ENCODE peak calls at places on chromosomes 12 and 14, in seven cellular contexts. N, R, Z, Y, T, D and L are unnamed samples.

GRCh38 chr14:60736494-60736893 is 1.9 kb downstream of the MNAT1 start:
- DNase-seq in N (no peak), T (peak), Y (no peak), Z (no peak), D (no peak), R (no peak), L (no peak)

GRCh38 chr14:90491221-90491867 is 94.5 kb downstream of the CALM1 start:
- DNase-seq in Y (peak), T (no peak), Z (no peak), D (no peak), N (no peak), R (no peak), L (no peak)

GRCh38 chr12:587132-587531 is 76.1 kb downstream of the NINJ2 start:
- DNase-seq in Y (peak), Z (no peak), R (no peak), N (no peak), T (no peak), D (no peak), L (no peak)

GRCh38 chr14:88599761-88600439 is 37.1 kb downstream of the ZC3H14 start:
- DNase-seq in N (no peak), D (no peak), Y (no peak), R (no peak), T (no peak), Z (no peak), L (no peak)

GRCh38 chr14:52547027-52547426 is 5.3 kb downstream of the TXNDC16 start:
- DNase-seq in Z (no peak), D (no peak), Y (no peak), T (no peak), N (no peak), R (no peak), L (no peak)

GRCh38 chr12:6084261-6084968 is 40.1 kb downstream of the VWF start:
- DNase-seq in Y (peak), D (no peak), R (no peak), N (peak), T (no peak), Z (peak), L (no peak)

GRCh38 chr12:10853746-10854145 is 4.5 kb upstream of the PRR4 start:
- DNase-seq in N (no peak), Y (no peak), T (no peak), D (no peak), Z (no peak), R (no peak), L (no peak)

GRCh38 chr12:2641209-2641608 is 153.6 kb upstream of the FKBP4 start:
- DNase-seq in Z (peak), N (no peak), T (no peak), Y (peak), R (no peak), D (no peak), L (no peak)

GRCh38 chr14:77979666-77980351 is 179.9 kb downstream of the ADCK1 start:
- DNase-seq in R (no peak), Y (no peak), N (no peak), D (no peak), Z (no peak), T (peak), L (no peak)

GRCh38 chr12:53205747-53206146 is 1.3 kb downstream of the ITGB7 start:
- DNase-seq in N (peak), Z (no peak), Y (no peak), R (no peak), D (no peak), T (no peak), L (peak)

GRCh38 chr14:52974406-52974805 is 23.6 kb upstream of the FERMT2 start:
- DNase-seq in N (no peak), Y (no peak), R (no peak), Z (no peak), T (no peak), D (no peak), L (no peak)

GRCh38 chr14:66662374-66662773 is 154.4 kb downstream of the GPHN start:
- DNase-seq in Y (no peak), D (no peak), T (peak), R (no peak), Z (no peak), N (no peak), L (no peak)

GRCh38 chr14:33676135-33676566 is 274.7 kb downstream of the EGLN3 start:
- DNase-seq in R (no peak), N (no peak), D (peak), T (peak), Z (peak), Y (peak), L (no peak)

DNA sequence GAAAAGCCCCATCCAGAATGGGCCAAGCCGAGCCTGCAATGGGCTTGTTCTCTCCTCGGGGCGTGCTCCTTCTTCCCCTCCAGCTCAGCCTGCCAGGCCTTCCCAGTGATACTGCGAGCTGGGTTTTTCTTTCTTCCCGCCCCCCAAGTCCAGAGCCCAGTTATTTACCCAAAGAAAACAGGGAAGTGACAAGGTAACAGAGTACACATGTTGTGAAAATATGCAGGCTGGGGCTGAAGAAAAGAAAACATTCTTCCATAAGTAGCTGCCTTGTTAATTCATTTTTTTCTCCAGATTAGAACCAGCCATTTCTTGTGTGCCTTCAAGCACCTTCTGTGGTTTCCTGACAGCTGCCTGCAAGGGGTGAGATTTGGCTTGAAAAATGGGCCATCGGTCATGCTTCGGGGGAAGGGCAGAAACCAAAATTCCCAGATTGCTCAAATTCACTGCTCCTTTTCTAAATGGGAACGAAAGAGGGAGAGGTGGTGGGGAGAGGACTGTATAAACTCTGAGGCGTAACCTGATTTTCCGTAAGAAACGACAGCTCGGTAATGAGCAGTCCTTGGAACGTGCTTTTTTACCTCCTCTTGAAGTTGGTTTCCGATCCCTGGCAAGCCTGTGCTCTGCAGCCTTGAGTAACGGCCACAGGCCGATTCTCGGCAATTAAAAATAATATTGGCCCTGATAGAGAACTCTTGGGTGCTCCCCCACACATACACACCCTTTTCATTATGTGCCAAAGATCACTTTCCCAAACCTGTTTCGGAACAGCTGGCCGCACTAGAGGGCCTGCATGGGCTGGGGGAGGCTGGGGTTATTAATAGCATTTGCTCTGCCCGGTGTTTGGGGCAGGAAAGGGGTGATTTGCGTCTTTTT is 229.4 kb downstream of the ZFP36L1 start:
- DNase-seq in T (peak), Z (no peak), R (no peak), Y (no peak), N (no peak), D (peak), L (peak)
- TF ChIP-seq POLR2AphosphoS5 in T (no peak), Z (no peak), R (peak), Y (no peak), N (no peak), D (peak), L (no peak)

GRCh38 chr12:13097526-13097925 is 5.9 kb downstream of the GSG1 start:
- DNase-seq in T (no peak), N (no peak), Z (no peak), Y (no peak), R (peak), D (no peak), L (no peak)

GRCh38 chr12:13099910-13100609 is 3.4 kb downstream of the GSG1 start:
- DNase-seq in Y (no peak), D (no peak), T (no peak), N (no peak), Z (no peak), R (peak), L (no peak)

GRCh38 chr12:13100610-13100881 is 2.9 kb downstream of the GSG1 start:
- DNase-seq in N (no peak), D (no peak), Z (no peak), R (no peak), Y (no peak), T (no peak), L (no peak)

GRCh38 chr12:13100882-13101769 is 2.3 kb downstream of the GSG1 start:
- DNase-seq in Z (peak), T (peak), R (peak), D (peak), Y (peak), N (peak), L (peak)

GRCh38 chr12:13099066-13099909 is 4.2 kb downstream of the GSG1 start:
- DNase-seq in Y (no peak), R (peak), N (no peak), D (no peak), Z (no peak), T (no peak), L (no peak)
- H3K4me3 ChIP-seq in Y (no peak), R (no peak), N (no peak), D (no peak), Z (peak), T (no peak), L (no peak)

GRCh38 chr12:124610021-124610606 is 42.7 kb upstream of the NCOR2 start:
- DNase-seq in N (no peak), Z (no peak), R (no peak), T (no peak), D (no peak), Y (no peak), L (no peak)

GRCh38 chr12:124610629-124611558 is 43.5 kb upstream of the NCOR2 start:
- DNase-seq in R (no peak), Z (no peak), T (no peak), D (no peak), N (no peak), Y (no peak), L (peak)

GRCh38 chr12:124611559-124612391 is 44.4 kb upstream of the NCOR2 start:
- DNase-seq in Y (no peak), R (no peak), Z (no peak), T (no peak), N (no peak), D (no peak), L (no peak)

GRCh38 chr12:124613151-124613585 is 45.8 kb upstream of the NCOR2 start:
- DNase-seq in N (no peak), T (no peak), R (no peak), Y (no peak), D (peak), Z (no peak), L (peak)

GRCh38 chr12:124612392-124612680 is 44.9 kb upstream of the NCOR2 start:
- DNase-seq in R (no peak), D (no peak), Y (no peak), N (no peak), T (no peak), Z (no peak), L (no peak)
- TF ChIP-seq POLR2A in R (no peak), D (no peak), Y (no peak), N (no peak), T (no peak), Z (no peak), L (no peak)

GRCh38 chr14:25431211-25432076 is 381.5 kb upstream of the STXBP6 start:
- DNase-seq in D (peak), Z (no peak), Y (no peak), N (no peak), R (no peak), T (peak), L (peak)

DNA sequence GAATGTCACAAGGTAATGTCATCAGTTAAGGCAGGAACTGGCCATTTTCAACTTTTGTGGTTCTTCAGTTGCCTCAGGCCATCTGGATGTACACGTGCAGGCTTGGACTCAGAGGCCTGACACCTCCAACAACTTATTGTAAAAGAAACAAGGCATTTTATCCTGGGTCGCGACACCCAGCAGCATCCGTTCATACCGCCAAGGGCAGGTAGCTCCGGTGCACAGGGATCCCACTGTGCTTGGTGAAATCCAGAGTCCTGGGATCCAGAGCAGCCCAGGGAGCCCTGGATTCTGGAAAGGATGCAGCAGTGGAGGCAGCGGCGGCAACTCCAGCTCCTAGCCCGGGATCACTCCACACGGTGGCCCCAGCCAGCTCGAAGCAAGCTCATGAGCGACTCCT is 380.9 kb upstream of the STXBP6 start:
- DNase-seq in D (no peak), R (no peak), Y (no peak), N (no peak), Z (no peak), T (no peak), L (no peak)
- TF ChIP-seq POLR2AphosphoS5 in D (no peak), R (no peak), Y (no peak), N (no peak), Z (no peak), T (no peak), L (no peak)

DNA sequence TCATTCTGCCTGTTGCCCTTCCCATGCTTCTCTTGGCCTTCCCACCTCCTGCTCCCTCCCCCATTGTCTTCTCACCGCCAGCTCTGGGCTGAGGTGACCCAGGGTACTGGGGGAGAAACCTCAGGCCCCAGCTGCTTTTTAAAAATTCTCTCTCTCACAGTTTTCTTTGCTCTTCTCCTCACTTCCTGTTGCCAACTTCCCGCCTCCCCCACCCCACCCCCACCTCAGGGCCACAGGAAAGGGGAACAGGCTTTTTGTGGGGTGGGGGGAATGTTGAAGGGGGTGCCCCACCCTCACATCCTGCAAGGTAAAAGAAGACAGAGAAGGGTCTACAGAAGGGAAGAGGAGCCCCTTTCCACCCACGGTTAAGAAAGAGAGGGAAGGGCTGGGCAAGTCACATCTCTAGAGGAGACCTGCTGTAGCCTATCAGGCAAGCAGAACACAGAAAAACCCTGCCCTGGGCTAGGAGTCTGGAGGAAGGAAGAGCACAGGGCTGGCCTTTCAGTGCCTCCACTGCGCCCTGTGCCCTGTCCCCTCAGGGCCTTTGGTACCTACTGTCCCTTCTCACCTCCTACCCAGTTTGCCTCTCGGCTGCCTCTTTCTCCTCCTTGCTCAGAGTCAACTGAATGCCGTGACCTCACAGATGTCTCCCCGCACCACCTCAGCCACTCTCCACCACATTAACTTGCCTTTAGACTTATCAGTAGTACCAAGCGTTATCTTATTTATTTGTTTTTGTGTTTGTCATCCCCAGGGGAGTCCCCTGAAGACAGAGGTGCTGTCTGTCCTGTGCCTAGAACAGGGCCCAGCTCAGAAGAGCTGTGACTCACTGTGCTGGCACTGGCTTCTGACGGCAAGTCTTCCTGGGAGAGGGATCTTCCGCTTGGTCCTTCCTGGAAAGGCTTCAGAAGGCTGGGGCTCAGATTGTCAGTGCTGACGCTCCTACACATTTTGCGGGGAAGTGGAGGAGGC is 1.7 kb downstream of the ARHGAP9 start:
- DNase-seq in Z (no peak), D (no peak), N (no peak), R (no peak), T (no peak), Y (no peak), L (no peak)
- H3K4me3 ChIP-seq in Z (no peak), D (peak), N (peak), R (peak), T (peak), Y (peak), L (peak)

DNA sequence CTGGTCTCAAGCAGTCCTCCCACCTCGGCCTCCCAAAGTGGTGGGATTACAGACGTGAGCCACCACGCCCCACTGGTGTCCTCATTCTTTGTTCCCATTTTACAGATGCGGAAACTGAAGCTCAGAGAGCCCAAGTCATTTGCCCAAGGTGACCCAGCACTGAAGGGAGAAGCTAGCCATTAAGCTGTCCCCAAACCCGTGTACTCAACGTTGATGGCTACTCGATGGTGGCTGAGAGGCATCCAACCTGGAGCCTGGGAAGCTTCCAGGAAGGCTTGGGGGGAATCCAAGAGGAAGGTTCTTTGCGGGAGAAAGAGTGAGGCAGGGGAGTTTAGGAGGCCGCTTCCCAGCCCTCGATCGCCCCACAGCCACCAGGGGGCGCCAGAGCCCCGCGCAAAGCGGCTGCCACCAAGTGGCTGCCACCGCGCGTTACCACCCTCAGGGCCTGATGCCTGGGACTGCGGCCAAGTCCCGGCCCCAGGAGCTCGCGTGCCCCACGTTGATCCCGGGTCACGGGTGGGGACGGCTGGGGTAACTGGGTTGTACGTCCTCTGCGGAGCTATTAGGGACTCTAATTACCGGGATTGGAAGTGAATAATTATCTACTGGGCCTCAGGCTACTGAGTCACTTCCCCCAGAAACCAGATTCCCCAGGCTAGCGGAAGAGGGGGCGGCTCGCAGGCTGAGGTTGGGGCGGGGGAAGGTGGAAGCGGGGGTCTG is 8.8 kb upstream of the SH2B3 start:
- DNase-seq in Y (peak), R (no peak), Z (peak), N (peak), T (peak), D (peak), L (peak)
- TF ChIP-seq POLR2A in Y (no peak), R (no peak), Z (no peak), N (no peak), T (no peak), D (no peak), L (no peak)